ENCODE peak calls at places on chromosomes 13 and 19, in eight cellular contexts. X, G, B, C, Z, I, H and S are unnamed samples.

GRCh38 chr19:40139533-40140287 is 49.0 kb upstream of the ZNF780A start:
- DNase-seq in G (peak), Z (no peak), H (no peak), B (no peak), X (peak), I (no peak), C (peak), S (peak)

GRCh38 chr13:74064805-74065204 is 69.4 kb downstream of the KLF12 start:
- DNase-seq in G (peak), I (no peak), H (no peak), C (no peak), Z (no peak), B (no peak), X (no peak), S (no peak)

GRCh38 chr13:90696656-90697055 is 650.8 kb upstream of the MIR17HG start:
- DNase-seq in B (no peak), I (no peak), G (no peak), X (no peak), H (no peak), C (no peak), Z (no peak), S (no peak)

GRCh38 chr13:33911521-33911920 is 93.6 kb downstream of the RFC3 start:
- DNase-seq in B (no peak), I (no peak), G (no peak), H (no peak), X (no peak), Z (no peak), C (no peak), S (no peak)

GRCh38 chr19:47068876-47069406 is 20.5 kb upstream of the TMEM160 start:
- DNase-seq in B (no peak), X (no peak), Z (no peak), H (no peak), I (no peak), G (no peak), C (no peak), S (no peak)

GRCh38 chr13:101272886-101273285 is 143.4 kb downstream of the NALCN start:
- DNase-seq in G (no peak), I (no peak), Z (no peak), B (no peak), X (no peak), C (no peak), H (no peak), S (no peak)

GRCh38 chr13:35876601-35877000 is 254.6 kb downstream of the DCLK1 start:
- DNase-seq in C (no peak), H (no peak), X (no peak), B (no peak), G (peak), Z (no peak), I (no peak), S (no peak)

GRCh38 chr13:104140557-104140956 is 1074.3 kb upstream of the SLC10A2 start:
- DNase-seq in G (no peak), Z (no peak), H (no peak), C (no peak), I (no peak), X (peak), B (no peak), S (no peak)

GRCh38 chr19:33440241-33440640 is 66.7 kb downstream of the CEBPG start:
- DNase-seq in G (no peak), B (peak), Z (peak), H (no peak), C (no peak), X (no peak), I (no peak), S (no peak)

GRCh38 chr13:77733674-77734073 is 36.2 kb downstream of the SLAIN1 start:
- DNase-seq in Z (no peak), I (no peak), C (no peak), X (no peak), H (no peak), G (no peak), B (no peak), S (no peak)

GRCh38 chr19:2413629-2414028 is 13.8 kb downstream of the TIMM13 start:
- DNase-seq in I (no peak), G (no peak), B (no peak), H (no peak), Z (no peak), X (no peak), C (no peak), S (no peak)

GRCh38 chr19:28264556-28264955 is 948.4 kb downstream of the UQCRFS1 start:
- DNase-seq in I (no peak), B (no peak), C (no peak), H (no peak), G (no peak), Z (no peak), X (no peak), S (no peak)

GRCh38 chr19:54561840-54562239 is 11.8 kb upstream of the LILRA2 start:
- DNase-seq in Z (no peak), H (no peak), G (no peak), X (no peak), C (no peak), I (no peak), B (no peak), S (no peak)

GRCh38 chr13:28542804-28543203 is 47.9 kb upstream of the FLT1 start:
- DNase-seq in I (no peak), B (no peak), Z (no peak), C (no peak), G (no peak), X (no peak), H (no peak), S (no peak)

GRCh38 chr13:91368101-91368500 is 20.6 kb downstream of the MIR17HG start:
- DNase-seq in Z (no peak), G (no peak), H (no peak), X (no peak), B (no peak), C (no peak), I (no peak), S (no peak)

GRCh38 chr13:109790951-109791605 is 4.7 kb upstream of the IRS2 start:
- DNase-seq in Z (no peak), H (no peak), I (no peak), C (no peak), X (peak), G (peak), B (no peak), S (peak)

GRCh38 chr19:31263317-31263716 is 85.9 kb downstream of the TSHZ3 start:
- DNase-seq in I (no peak), X (no peak), H (no peak), Z (no peak), B (no peak), G (peak), C (no peak), S (no peak)

GRCh38 chr13:98606296-98606695 is 29.4 kb upstream of the STK24 start:
- DNase-seq in Z (no peak), H (no peak), C (no peak), X (no peak), B (peak), G (no peak), I (no peak), S (no peak)

GRCh38 chr19:10238172-10238783 is 7.1 kb upstream of the S1PR2 start:
- DNase-seq in G (peak), C (no peak), Z (peak), H (no peak), X (no peak), B (peak), I (no peak), S (no peak)

GRCh38 chr19:44907613-44908012 is 2.0 kb downstream of the APOE start:
- DNase-seq in I (no peak), Z (no peak), G (no peak), H (no peak), X (no peak), C (no peak), B (no peak), S (no peak)

GRCh38 chr19:1837625-1838105 is 10.6 kb downstream of the REXO1 start:
- DNase-seq in Z (no peak), G (peak), X (peak), H (no peak), C (peak), B (no peak), I (peak), S (peak)

GRCh38 chr19:49335784-49336481 is 727 bp downstream of the CD37 start:
- DNase-seq in H (no peak), Z (no peak), I (peak), X (no peak), B (peak), C (no peak), G (no peak), S (peak)

GRCh38 chr13:110331362-110331761 is 24.3 kb downstream of the COL4A2 start:
- DNase-seq in Z (no peak), G (peak), B (no peak), X (no peak), H (no peak), C (no peak), I (no peak), S (no peak)

GRCh38 chr13:41633776-41634175 is 176.4 kb downstream of the RGCC start:
- DNase-seq in H (no peak), B (no peak), I (no peak), Z (no peak), G (no peak), X (no peak), C (no peak), S (no peak)

GRCh38 chr19:30355586-30355985 is 16.6 kb upstream of the ZNF536 start:
- DNase-seq in H (no peak), I (no peak), G (no peak), B (no peak), Z (no peak), X (no peak), C (no peak), S (no peak)

GRCh38 chr19:42601811-42602443 is 7.2 kb upstream of the CEACAM8 start:
- DNase-seq in G (peak), X (no peak), H (no peak), I (no peak), C (peak), B (peak), Z (no peak), S (no peak)

GRCh38 chr19:12791345-12792047 is at the start of gene JUNB:
- DNase-seq in G (peak), Z (peak), H (peak), I (peak), C (peak), X (peak), B (peak), S (peak)